ENCODE peak calls at places on chromosomes 12 and 14, in six cellular contexts. C is HCT116, R is upper lobe of left lung, P is HepG2, U is K562, E is GM12878. J is an unnamed sample. For H3K4me1, the result is how much of the 10 kb centered on the place peaks cover.

GRCh38 chr14:35991356-35991755 is 165.2 kb downstream of the BRMS1L start:
- ATAC-seq in C (no peak), R (no peak), P (no peak), U (no peak), E (no peak), J (no peak)

GRCh38 chr12:131327521-131328488 is 374.1 kb downstream of the ADGRD1 start:
- ATAC-seq in C (peak), R (peak), P (peak), U (peak), E (peak), J (no peak)

GRCh38 chr12:25845415-25845814 is 113.1 kb upstream of the RASSF8 start:
- ATAC-seq in C (no peak), R (no peak), P (no peak), U (no peak), E (no peak), J (no peak)

GRCh38 chr14:96053600-96054381 is 14.6 kb downstream of the C14orf132 start:
- ATAC-seq in C (no peak), R (peak), P (no peak), U (no peak), E (no peak), J (peak)

GRCh38 chr14:67186369-67186768 is 2.9 kb upstream of the GARIN2 start:
- ATAC-seq in C (no peak), R (no peak), P (peak), U (no peak), E (peak), J (no peak)

GRCh38 chr14:78710963-78711362 is 540.8 kb downstream of the NRXN3 start:
- ATAC-seq in C (no peak), R (no peak), P (no peak), U (no peak), E (no peak), J (no peak)

GRCh38 chr12:21169878-21170472 is 39.0 kb downstream of the SLCO1B1 start:
- ATAC-seq in C (peak), R (no peak), P (peak), U (no peak), E (peak), J (no peak)

GRCh38 chr12:74499192-74499591 is 38.4 kb upstream of the ATXN7L3B start:
- ATAC-seq in C (no peak), R (no peak), P (no peak), U (no peak), E (no peak), J (no peak)

GRCh38 chr14:24403294-24404013 is 4.7 kb downstream of the NYNRIN start:
- ATAC-seq in C (no peak), R (no peak), P (no peak), U (no peak), E (no peak), J (peak)

GRCh38 chr14:24426912-24427536 is 2.4 kb downstream of the CBLN3 start:
- ATAC-seq in C (no peak), R (no peak), P (peak), U (no peak), E (no peak), J (no peak)

GRCh38 chr12:25074954-25075353 is 120.0 kb downstream of the DNAI7 start:
- ATAC-seq in C (no peak), R (no peak), P (no peak), U (no peak), E (peak), J (no peak)

GRCh38 chr14:24279301-24280186 is 8.1 kb upstream of the RABGGTA start:
- ATAC-seq in C (peak), R (no peak), P (no peak), U (no peak), E (peak), J (no peak)

GRCh38 chr12:92360543-92360942 is 214.9 kb upstream of the BTG1 start:
- ATAC-seq in C (no peak), R (no peak), P (no peak), U (no peak), E (no peak), J (no peak)

GRCh38 chr14:67228325-67228984 is 12.8 kb upstream of the PALS1 start:
- ATAC-seq in C (no peak), R (no peak), P (no peak), U (no peak), E (no peak), J (no peak)

GRCh38 chr14:68638056-68638816 is 154.6 kb downstream of the ZFP36L1 start:
- ATAC-seq in C (no peak), R (no peak), P (peak), U (no peak), E (no peak), J (no peak)

GRCh38 chr14:76985021-76985420 is 43.5 kb downstream of the IRF2BPL start:
- ATAC-seq in C (no peak), R (peak), P (peak), U (no peak), E (no peak), J (no peak)

GRCh38 chr12:122834921-122835692 is at the start of gene HIP1R:
- ATAC-seq in C (peak), R (no peak), P (no peak), U (peak), E (peak), J (peak)

GRCh38 chr12:52059582-52060497 is 8.6 kb downstream of the NR4A1 start:
- ATAC-seq in C (no peak), R (peak), P (no peak), U (no peak), E (peak), J (peak)
- TF ChIP-seq POLR2A in C (no peak), R (no peak), P (no peak), U (no peak), E (no peak), J (no peak)

DNA sequence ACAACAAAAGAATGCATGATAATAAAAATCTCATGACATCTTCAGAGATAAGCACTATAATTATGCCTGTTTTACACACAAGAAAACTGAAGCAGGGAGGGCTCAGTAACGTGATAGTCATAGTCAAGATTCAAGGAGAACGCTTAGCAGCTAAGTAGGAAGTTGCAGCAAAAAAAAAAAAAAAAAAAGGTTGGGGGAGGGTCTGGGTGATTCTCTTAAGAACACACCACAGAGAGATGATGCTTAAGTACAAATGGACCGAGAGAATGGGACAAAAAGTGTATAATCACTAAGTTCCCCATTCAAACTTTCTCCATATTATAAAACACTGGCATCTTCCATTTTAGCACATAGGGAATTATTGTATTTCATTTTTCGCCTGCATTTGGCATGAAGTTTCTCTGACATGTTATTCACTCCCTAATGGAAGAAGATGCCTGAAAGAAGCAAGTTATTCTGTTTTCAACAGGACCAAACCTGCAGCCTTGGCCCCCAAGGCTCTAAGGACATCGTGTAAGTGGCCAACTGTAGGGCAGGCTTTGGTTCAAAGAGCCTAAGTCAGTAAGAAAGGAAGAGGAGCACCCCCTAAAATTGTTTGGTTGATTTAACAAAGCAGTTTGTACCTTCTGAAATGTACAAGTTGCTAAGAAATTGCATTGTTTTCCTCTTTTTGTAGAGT is 142.9 kb upstream of the TMPO start:
- ATAC-seq in C (peak), R (no peak), P (no peak), U (no peak), E (peak), J (no peak)
- H3K4me1 ChIP-seq in C (under half), R (under half), P (under half), U (under half), E (under half), J (under half)

GRCh38 chr14:105193916-105194782 is 13.0 kb upstream of the NUDT14 start:
- ATAC-seq in C (no peak), R (no peak), P (no peak), U (no peak), E (peak), J (no peak)

GRCh38 chr14:105195051-105195450 is 13.9 kb upstream of the NUDT14 start:
- ATAC-seq in C (no peak), R (no peak), P (no peak), U (no peak), E (no peak), J (no peak)

GRCh38 chr14:105195533-105196227 is 14.6 kb upstream of the NUDT14 start:
- ATAC-seq in C (no peak), R (no peak), P (no peak), U (no peak), E (no peak), J (no peak)

GRCh38 chr14:105196228-105196960 is 15.3 kb upstream of the NUDT14 start:
- ATAC-seq in C (no peak), R (no peak), P (peak), U (peak), E (no peak), J (peak)

GRCh38 chr14:105192866-105193731 is 12.0 kb upstream of the NUDT14 start:
- ATAC-seq in C (peak), R (no peak), P (no peak), U (no peak), E (peak), J (peak)
- TF ChIP-seq POLR2AphosphoS5 in C (no peak), R (no peak), P (no peak), U (no peak), E (no peak), J (no peak)

GRCh38 chr12:81080431-81080983 is 2.6 kb downstream of the ACSS3 start:
- ATAC-seq in C (no peak), R (no peak), P (no peak), U (no peak), E (no peak), J (no peak)
- TF ChIP-seq POLR2A in C (no peak), R (no peak), P (no peak), U (no peak), E (no peak), J (no peak)

GRCh38 chr12:67674417-67674816 is 25.9 kb downstream of the DYRK2 start:
- ATAC-seq in C (no peak), R (no peak), P (no peak), U (no peak), E (no peak), J (no peak)
- H3K4me1 ChIP-seq in C (under half), R (under half), P (under half), U (under half), E (under half), J (under half)

GRCh38 chr12:93500667-93501066 is 33.4 kb downstream of the MRPL42 start:
- ATAC-seq in C (no peak), R (no peak), P (no peak), U (peak), E (no peak), J (no peak)
- TF ChIP-seq POLR2AphosphoS5 in C (no peak), R (no peak), P (no peak), U (no peak), E (no peak), J (no peak)

GRCh38 chr14:65170318-65170717 is 68.0 kb upstream of the MAX start:
- ATAC-seq in C (no peak), R (no peak), P (no peak), U (no peak), E (peak), J (no peak)

GRCh38 chr14:65177551-65177950 is 75.2 kb upstream of the MAX start:
- ATAC-seq in C (no peak), R (no peak), P (no peak), U (no peak), E (no peak), J (no peak)

GRCh38 chr14:65169351-65169750 is 67.0 kb upstream of the MAX start:
- ATAC-seq in C (no peak), R (no peak), P (no peak), U (no peak), E (peak), J (peak)

GRCh38 chr14:65170768-65171251 is 68.5 kb upstream of the MAX start:
- ATAC-seq in C (no peak), R (no peak), P (peak), U (peak), E (peak), J (no peak)

GRCh38 chr14:65173973-65174693 is 71.8 kb upstream of the MAX start:
- ATAC-seq in C (no peak), R (peak), P (peak), U (peak), E (no peak), J (no peak)
- TF ChIP-seq POLR2A in C (no peak), R (no peak), P (no peak), U (no peak), E (no peak), J (no peak)

GRCh38 chr14:106347890-106348755 is 821.7 kb downstream of the TMEM121 start:
- ATAC-seq in C (no peak), R (no peak), P (no peak), U (no peak), E (no peak), J (no peak)
- H3K4me1 ChIP-seq in C (under half), R (under half), P (under half), U (under half), E (under half), J (under half)

DNA sequence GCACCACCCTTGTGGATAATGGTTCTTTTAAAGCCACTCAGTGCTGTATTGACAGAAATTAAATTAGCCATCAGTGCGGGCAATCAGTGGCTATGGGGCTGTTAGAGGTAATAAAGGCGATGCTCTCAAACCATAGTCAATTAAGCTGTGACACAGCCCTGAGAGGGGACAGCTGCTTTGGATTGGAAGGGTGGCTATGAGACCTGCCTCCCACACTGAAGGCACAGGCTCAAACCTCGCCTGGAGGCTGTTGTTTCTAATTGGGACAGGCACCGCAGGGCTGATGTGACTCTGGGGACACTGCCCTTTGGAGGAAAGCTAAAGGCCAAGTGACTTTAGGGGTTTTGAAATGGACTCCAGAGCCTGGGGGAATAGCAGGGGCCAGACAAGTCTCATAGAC is 562.2 kb downstream of the VRK1 start:
- ATAC-seq in C (no peak), R (no peak), P (no peak), U (no peak), E (no peak), J (no peak)
- TF ChIP-seq POLR2AphosphoS5 in C (no peak), R (no peak), P (no peak), U (no peak), E (no peak), J (no peak)

GRCh38 chr14:92729632-92730358 is 18.6 kb downstream of the LGMN start:
- ATAC-seq in C (no peak), R (no peak), P (no peak), U (no peak), E (peak), J (no peak)

GRCh38 chr14:92724516-92725340 is 23.7 kb downstream of the LGMN start:
- ATAC-seq in C (no peak), R (peak), P (peak), U (no peak), E (no peak), J (peak)

GRCh38 chr14:92728781-92729364 is 19.6 kb downstream of the LGMN start:
- ATAC-seq in C (peak), R (no peak), P (no peak), U (no peak), E (peak), J (no peak)

GRCh38 chr14:92726135-92726932 is 22.1 kb downstream of the LGMN start:
- ATAC-seq in C (peak), R (peak), P (no peak), U (peak), E (no peak), J (peak)

GRCh38 chr14:92726933-92727262 is 21.5 kb downstream of the LGMN start:
- ATAC-seq in C (no peak), R (no peak), P (no peak), U (no peak), E (no peak), J (no peak)
- TF ChIP-seq POLR2A in C (no peak), R (no peak), P (no peak), U (no peak), E (no peak), J (no peak)

J was measured in gastroesophageal sphincter.